ENCODE peak calls at places on chromosomes 12 and 14, in six cellular contexts. T, N, S, X, F and C are unnamed samples.

GRCh38 chr12:101327054-101327453 is 47.1 kb downstream of the UTP20 start:
- DNase-seq in T (no peak), N (no peak), F (no peak), S (no peak), X (no peak), C (no peak)

GRCh38 chr14:53193193-53193592 is 40.1 kb upstream of the DDHD1 start:
- DNase-seq in F (no peak), X (peak), T (no peak), N (no peak), S (no peak), C (no peak)

GRCh38 chr14:100547633-100548294 is 39.5 kb downstream of the BEGAIN start:
- DNase-seq in X (peak), N (peak), T (no peak), S (no peak), F (no peak), C (no peak)

GRCh38 chr12:93243382-93243688 is 134.4 kb upstream of the NUDT4 start:
- DNase-seq in F (no peak), T (no peak), S (no peak), N (no peak), X (no peak), C (no peak)

GRCh38 chr12:76216585-76217472 is 131.4 kb downstream of the BBS10 start:
- DNase-seq in T (no peak), F (no peak), X (peak), N (no peak), S (no peak), C (no peak)

GRCh38 chr12:7937867-7938506 is 2.0 kb upstream of the SLC2A3 start:
- DNase-seq in F (no peak), T (no peak), N (peak), S (no peak), X (peak), C (no peak)

GRCh38 chr12:44029194-44029593 is 193.3 kb downstream of the TMEM117 start:
- DNase-seq in T (no peak), S (no peak), F (no peak), X (no peak), N (no peak), C (no peak)

GRCh38 chr12:106955377-106956047 is at the start of gene TMEM263:
- DNase-seq in T (peak), N (peak), X (peak), F (peak), S (peak), C (peak)

GRCh38 chr12:6927379-6927991 is at the start of gene ATN1:
- DNase-seq in T (peak), S (peak), N (peak), F (peak), X (peak), C (peak)

GRCh38 chr12:106234513-106234912 is 13.3 kb downstream of the CKAP4 start:
- DNase-seq in T (no peak), S (no peak), X (no peak), F (no peak), N (no peak), C (no peak)

GRCh38 chr12:19303496-19303895 is 135.8 kb upstream of the AEBP2 start:
- DNase-seq in S (no peak), X (no peak), T (no peak), F (no peak), N (no peak), C (no peak)

GRCh38 chr14:104591506-104592291 is 12.1 kb downstream of the C14orf180 start:
- DNase-seq in X (no peak), S (no peak), T (no peak), F (no peak), N (no peak), C (no peak)

GRCh38 chr12:131710464-131711457 is at the start of gene SFSWAP:
- DNase-seq in T (peak), N (peak), F (peak), S (peak), X (peak), C (peak)

GRCh38 chr14:35366048-35366428 is 38.5 kb downstream of the NFKBIA start:
- DNase-seq in X (peak), T (peak), S (no peak), N (no peak), F (no peak), C (no peak)

GRCh38 chr12:57603758-57604453 is 718 bp upstream of the DTX3 start:
- DNase-seq in N (peak), F (no peak), T (no peak), S (no peak), X (no peak), C (no peak)

GRCh38 chr12:6697584-6698351 is 2.8 kb downstream of the PIANP start:
- DNase-seq in X (peak), N (peak), T (no peak), S (peak), F (peak), C (peak)

GRCh38 chr12:32080435-32080834 is 26.2 kb upstream of the BICD1 start:
- DNase-seq in S (no peak), X (no peak), T (no peak), F (no peak), N (no peak), C (no peak)

GRCh38 chr12:113241191-113242017 is 20.1 kb downstream of the TPCN1 start:
- DNase-seq in T (no peak), N (peak), X (peak), F (no peak), S (no peak), C (peak)

GRCh38 chr12:12230275-12230674 is 36.6 kb downstream of the LRP6 start:
- DNase-seq in F (no peak), N (no peak), X (no peak), S (no peak), T (no peak), C (no peak)

GRCh38 chr14:57865450-57866198 is at the start of gene SLC35F4:
- DNase-seq in F (peak), X (peak), S (peak), T (no peak), N (no peak), C (peak)

GRCh38 chr14:23056956-23057756 is at the start of gene CDH24:
- DNase-seq in S (peak), F (peak), X (peak), T (peak), N (peak), C (peak)

GRCh38 chr14:89915114-89915878 is 39.2 kb downstream of the EFCAB11 start:
- DNase-seq in T (peak), F (peak), N (no peak), X (peak), S (peak), C (peak)

GRCh38 chr12:114001731-114002340 is 35.7 kb upstream of the RBM19 start:
- DNase-seq in S (no peak), T (no peak), F (no peak), X (no peak), N (no peak), C (no peak)